ENCODE peak calls at places on chromosomes 16 and 17, in four cellular contexts. Q is AG10803, R is lung, C is astrocyte of the spinal cord. J is an unnamed sample.

GRCh38 chr17:28726396-28726911 is 421 bp upstream of the TLCD1 start:
- DNase-seq in R (peak; percentile 76), Q (peak; percentile 32), C (peak; percentile 71), J (peak; percentile 55)

GRCh38 chr17:73595068-73595865 is 49.0 kb downstream of the SDK2 start:
- DNase-seq in C (no peak), Q (peak; percentile 62), R (peak; percentile 39), J (peak; percentile 7)

GRCh38 chr17:6124856-6125255 is 54.7 kb downstream of the WSCD1 start:
- DNase-seq in Q (no peak), C (no peak), R (no peak), J (no peak)

GRCh38 chr17:44830359-44831269 is 527 bp upstream of the GJC1 start:
- DNase-seq in Q (peak; percentile 41), C (peak; percentile 32), R (no peak), J (peak; percentile 41)

GRCh38 chr16:85891776-85892166 is 7.2 kb upstream of the IRF8 start:
- DNase-seq in Q (no peak), R (no peak), C (no peak), J (no peak)

GRCh38 chr17:28370035-28370743 is at the start of gene VTN:
- DNase-seq in R (no peak), C (no peak), Q (no peak), J (peak; percentile 98)

GRCh38 chr17:676060-676745 is 38.4 kb downstream of the VPS53 start:
- DNase-seq in R (no peak), C (peak; percentile 52), Q (no peak), J (no peak)

GRCh38 chr17:18026408-18026776 is 12.6 kb downstream of the ATPAF2 start:
- DNase-seq in Q (peak; percentile 86), C (peak; percentile 70), R (no peak), J (peak; percentile 84)

GRCh38 chr17:4777969-4778760 is 6.5 kb downstream of the TM4SF5 start:
- DNase-seq in Q (peak; percentile 17), R (no peak), C (no peak), J (peak; percentile 54)

GRCh38 chr16:53829186-53829747 is 125.3 kb downstream of the FTO start:
- DNase-seq in C (peak; percentile 17), Q (peak; percentile 29), R (no peak), J (no peak)

GRCh38 chr17:50129303-50129945 is 536 bp downstream of the SAMD14 start:
- DNase-seq in Q (peak; percentile 63), R (no peak), C (peak; percentile 18), J (no peak)

GRCh38 chr16:7016986-7017385 is 315.7 kb upstream of the RBFOX1 start:
- DNase-seq in R (no peak), Q (no peak), C (no peak), J (no peak)

GRCh38 chr16:23842137-23842600 is 6.4 kb downstream of the PRKCB start:
- DNase-seq in Q (no peak), C (no peak), R (no peak), J (no peak)

GRCh38 chr16:2592786-2593185 is 55.0 kb downstream of the PDPK1 start:
- DNase-seq in Q (no peak), C (no peak), R (no peak), J (no peak)
- H3K4me3 ChIP-seq in Q (no peak overlapping the region), C (no peak overlapping the region), R (no peak overlapping the region), J (no peak overlapping the region)

GRCh38 chr17:42325026-42325425 is 36.7 kb downstream of the STAT5A start:
- DNase-seq in C (peak; percentile 89), Q (peak; percentile 89), R (no peak), J (peak; percentile 72)
- TF ChIP-seq CTCF in C (no peak), Q (peak; percentile 11), R (no peak), J (no peak)

GRCh38 chr16:2471016-2471652 is at the start of gene NTN3:
- DNase-seq in C (no peak), Q (no peak), R (no peak), J (no peak)
- H3K4me3 ChIP-seq in C (no peak within 1 kb of the TSS), Q (no peak within 1 kb of the TSS), R (no peak within 1 kb of the TSS), J (peak within 1 kb of the TSS; percentile 35)

GRCh38 chr17:55846745-55847144 is 95.9 kb downstream of the PCTP start:
- DNase-seq in R (no peak), C (no peak), Q (no peak), J (no peak)
- TF ChIP-seq CTCF in R (no peak), C (no peak), Q (no peak), J (no peak)

GRCh38 chr16:1154887-1155331 is 2.0 kb downstream of the CACNA1H start:
- DNase-seq in C (no peak), R (no peak), Q (no peak), J (peak; percentile 41)
- H3K4me3 ChIP-seq in C (peak overlapping the region; percentile 38), R (no peak overlapping the region), Q (no peak overlapping the region), J (peak overlapping the region; percentile 42)

DNA sequence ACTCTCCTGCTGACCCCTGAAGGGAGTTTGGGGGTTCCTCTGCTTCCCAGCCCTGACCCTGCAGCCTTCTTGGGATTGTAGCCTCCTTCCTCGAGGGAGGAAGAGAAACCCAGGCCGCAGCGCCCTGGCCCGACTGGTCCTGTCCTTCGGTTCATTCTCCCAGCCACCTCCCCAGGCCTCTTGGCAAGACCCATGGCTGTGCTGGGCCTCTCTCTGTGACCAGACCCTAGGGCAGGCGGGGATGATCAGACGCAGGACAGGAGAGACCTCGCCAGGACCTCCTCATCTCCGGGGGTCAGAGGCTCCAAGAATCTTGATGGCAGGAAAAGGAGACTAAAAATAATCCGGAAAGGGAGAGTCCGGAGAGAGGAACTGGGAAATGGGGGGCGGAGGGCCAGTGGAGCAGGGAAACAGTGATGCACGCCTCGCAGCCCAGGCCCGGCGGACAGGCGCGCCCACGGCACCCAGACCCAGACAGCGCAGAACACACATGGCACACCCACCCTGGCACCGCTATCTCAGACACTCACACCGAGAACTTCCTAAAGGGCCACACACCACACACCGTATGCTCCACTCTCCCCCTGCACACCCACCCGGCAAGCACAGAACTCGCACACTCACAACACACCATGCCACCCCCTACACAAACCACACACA is 1.2 kb downstream of the ARHGEF15 start:
- DNase-seq in R (no peak), C (no peak), Q (no peak), J (no peak)
- TF ChIP-seq CTCF in R (no peak), C (no peak), Q (no peak), J (no peak)

GRCh38 chr17:57455063-57455914 is 199.0 kb downstream of the MSI2 start:
- DNase-seq in C (peak; percentile 97), R (no peak), Q (peak; percentile 38), J (peak; percentile 30)
- H3K4me3 ChIP-seq in C (no peak overlapping the region), R (no peak overlapping the region), Q (no peak overlapping the region), J (no peak overlapping the region)

GRCh38 chr17:9004132-9004960 is 17.0 kb upstream of the NTN1 start:
- DNase-seq in C (no peak), R (no peak), Q (no peak), J (no peak)

GRCh38 chr17:9002236-9002609 is 19.1 kb upstream of the NTN1 start:
- DNase-seq in R (no peak), C (no peak), Q (no peak), J (no peak)

GRCh38 chr17:9001539-9001938 is 19.8 kb upstream of the NTN1 start:
- DNase-seq in R (no peak), C (no peak), Q (no peak), J (no peak)

GRCh38 chr17:9003355-9004131 is 17.8 kb upstream of the NTN1 start:
- DNase-seq in Q (no peak), C (no peak), R (no peak), J (no peak)

GRCh38 chr17:9002610-9003354 is 18.5 kb upstream of the NTN1 start:
- DNase-seq in C (no peak), Q (no peak), R (no peak), J (no peak)
- TF ChIP-seq CTCF in C (no peak), Q (no peak), R (no peak), J (no peak)

GRCh38 chr17:78324391-78325075 is 35.3 kb downstream of the SOCS3 start:
- DNase-seq in Q (peak; percentile 91), C (peak; percentile 93), R (peak; percentile 56), J (peak; percentile 93)

GRCh38 chr17:78325076-78325712 is 34.7 kb downstream of the SOCS3 start:
- DNase-seq in Q (peak; percentile 75), C (peak; percentile 75), R (no peak), J (peak; percentile 78)

GRCh38 chr17:78322327-78322857 is 37.5 kb downstream of the SOCS3 start:
- DNase-seq in Q (no peak), R (no peak), C (no peak), J (no peak)

GRCh38 chr17:78322858-78323455 is 36.9 kb downstream of the SOCS3 start:
- DNase-seq in R (no peak), Q (peak; percentile 45), C (no peak), J (peak; percentile 84)

GRCh38 chr17:78323821-78324390 is 36.0 kb downstream of the SOCS3 start:
- DNase-seq in Q (no peak), C (no peak), R (no peak), J (no peak)
- H3K4me3 ChIP-seq in Q (peak overlapping the region; percentile 24), C (no peak overlapping the region), R (no peak overlapping the region), J (no peak overlapping the region)